ENCODE peak calls at places on chromosomes 11 and 22, in six cellular contexts. One of them, this sample, is unnamed.

GRCh38 chr22:29157759-29158535 is 47.7 kb upstream of the EMID1 start:
- DNase-seq in OCI-M1: no peak
- DNase-seq in spleen: peak
- DNase-seq in naive thymus-derived CD8-positive, alpha-beta T cell: no peak
- DNase-seq in iris pigment epithelial cell: no peak
- DNase-seq in heart right ventricle: no peak
- DNase-seq in this sample: no peak

GRCh38 chr22:29044657-29045176 is 16.9 kb downstream of the C22orf31 start:
- DNase-seq in OCI-M1: no peak
- DNase-seq in spleen: no peak
- DNase-seq in naive thymus-derived CD8-positive, alpha-beta T cell: no peak
- DNase-seq in iris pigment epithelial cell: peak
- DNase-seq in heart right ventricle: no peak
- DNase-seq in this sample: no peak

GRCh38 chr11:102494216-102494615 is 36.3 kb downstream of the MMP7 start:
- DNase-seq in OCI-M1: no peak
- DNase-seq in spleen: no peak
- DNase-seq in naive thymus-derived CD8-positive, alpha-beta T cell: no peak
- DNase-seq in iris pigment epithelial cell: peak
- DNase-seq in heart right ventricle: no peak
- DNase-seq in this sample: no peak

GRCh38 chr22:22408731-22409696 is 99.5 kb downstream of the ZNF280B start:
- DNase-seq in OCI-M1: peak
- DNase-seq in spleen: no peak
- DNase-seq in naive thymus-derived CD8-positive, alpha-beta T cell: no peak
- DNase-seq in iris pigment epithelial cell: peak
- DNase-seq in heart right ventricle: no peak
- DNase-seq in this sample: no peak

GRCh38 chr11:13595166-13595565 is 73.3 kb upstream of the FAR1 start:
- DNase-seq in OCI-M1: no peak
- DNase-seq in spleen: no peak
- DNase-seq in naive thymus-derived CD8-positive, alpha-beta T cell: no peak
- DNase-seq in iris pigment epithelial cell: peak
- DNase-seq in heart right ventricle: no peak
- DNase-seq in this sample: no peak

GRCh38 chr11:16613401-16614381 is 124.8 kb upstream of the C11orf58 start:
- DNase-seq in OCI-M1: peak
- DNase-seq in spleen: peak
- DNase-seq in naive thymus-derived CD8-positive, alpha-beta T cell: peak
- DNase-seq in iris pigment epithelial cell: peak
- DNase-seq in heart right ventricle: peak
- DNase-seq in this sample: peak

GRCh38 chr11:59615132-59615636 is 390 bp downstream of the OSBP start:
- DNase-seq in OCI-M1: peak
- DNase-seq in spleen: peak
- DNase-seq in naive thymus-derived CD8-positive, alpha-beta T cell: peak
- DNase-seq in iris pigment epithelial cell: no peak
- DNase-seq in heart right ventricle: peak
- DNase-seq in this sample: peak

GRCh38 chr11:70700453-70700852 is 302.1 kb downstream of the CTTN start:
- DNase-seq in OCI-M1: no peak
- DNase-seq in spleen: peak
- DNase-seq in naive thymus-derived CD8-positive, alpha-beta T cell: no peak
- DNase-seq in iris pigment epithelial cell: no peak
- DNase-seq in heart right ventricle: no peak
- DNase-seq in this sample: no peak

GRCh38 chr22:44668190-44668885 is 33.7 kb upstream of the PRR5 start:
- DNase-seq in OCI-M1: no peak
- DNase-seq in spleen: peak
- DNase-seq in naive thymus-derived CD8-positive, alpha-beta T cell: peak
- DNase-seq in iris pigment epithelial cell: no peak
- DNase-seq in heart right ventricle: no peak
- DNase-seq in this sample: no peak

GRCh38 chr11:128687321-128687720 is 6.6 kb upstream of the FLI1 start:
- DNase-seq in OCI-M1: no peak
- DNase-seq in spleen: peak
- DNase-seq in naive thymus-derived CD8-positive, alpha-beta T cell: no peak
- DNase-seq in iris pigment epithelial cell: peak
- DNase-seq in heart right ventricle: peak
- DNase-seq in this sample: no peak

GRCh38 chr11:70135142-70136132 is 57.3 kb downstream of the ANO1 start:
- DNase-seq in OCI-M1: no peak
- DNase-seq in spleen: no peak
- DNase-seq in naive thymus-derived CD8-positive, alpha-beta T cell: no peak
- DNase-seq in iris pigment epithelial cell: peak
- DNase-seq in heart right ventricle: peak
- DNase-seq in this sample: no peak

GRCh38 chr22:29946220-29946619 is 63.2 kb downstream of the MTMR3 start:
- DNase-seq in OCI-M1: peak
- DNase-seq in spleen: no peak
- DNase-seq in naive thymus-derived CD8-positive, alpha-beta T cell: no peak
- DNase-seq in iris pigment epithelial cell: no peak
- DNase-seq in heart right ventricle: no peak
- DNase-seq in this sample: no peak

GRCh38 chr11:103476874-103477273 is 367.6 kb downstream of the DYNC2H1 start:
- DNase-seq in OCI-M1: no peak
- DNase-seq in spleen: no peak
- DNase-seq in naive thymus-derived CD8-positive, alpha-beta T cell: no peak
- DNase-seq in iris pigment epithelial cell: no peak
- DNase-seq in heart right ventricle: no peak
- DNase-seq in this sample: no peak

GRCh38 chr11:108718466-108718865 is 53.6 kb downstream of the DDX10 start:
- DNase-seq in OCI-M1: no peak
- DNase-seq in spleen: no peak
- DNase-seq in naive thymus-derived CD8-positive, alpha-beta T cell: no peak
- DNase-seq in iris pigment epithelial cell: no peak
- DNase-seq in heart right ventricle: no peak
- DNase-seq in this sample: no peak

GRCh38 chr11:67056267-67056639 is 394 bp upstream of the RHOD start:
- DNase-seq in OCI-M1: no peak
- DNase-seq in spleen: no peak
- DNase-seq in naive thymus-derived CD8-positive, alpha-beta T cell: no peak
- DNase-seq in iris pigment epithelial cell: no peak
- DNase-seq in heart right ventricle: no peak
- DNase-seq in this sample: no peak

GRCh38 chr11:86891020-86891419 is 64.2 kb downstream of the FZD4 start:
- DNase-seq in OCI-M1: no peak
- DNase-seq in spleen: no peak
- DNase-seq in naive thymus-derived CD8-positive, alpha-beta T cell: no peak
- DNase-seq in iris pigment epithelial cell: no peak
- DNase-seq in heart right ventricle: no peak
- DNase-seq in this sample: no peak

GRCh38 chr11:66492161-66492865 is 12.1 kb downstream of the DPP3 start:
- DNase-seq in OCI-M1: no peak
- DNase-seq in spleen: no peak
- DNase-seq in naive thymus-derived CD8-positive, alpha-beta T cell: no peak
- DNase-seq in iris pigment epithelial cell: peak
- DNase-seq in heart right ventricle: no peak
- DNase-seq in this sample: no peak

GRCh38 chr11:87036756-87037449 is 831 bp upstream of the TMEM135 start:
- DNase-seq in OCI-M1: peak
- DNase-seq in spleen: no peak
- DNase-seq in naive thymus-derived CD8-positive, alpha-beta T cell: no peak
- DNase-seq in iris pigment epithelial cell: no peak
- DNase-seq in heart right ventricle: no peak
- DNase-seq in this sample: no peak

GRCh38 chr11:12897390-12897789 is 111.7 kb upstream of the RASSF10 start:
- DNase-seq in OCI-M1: no peak
- DNase-seq in spleen: no peak
- DNase-seq in naive thymus-derived CD8-positive, alpha-beta T cell: no peak
- DNase-seq in iris pigment epithelial cell: no peak
- DNase-seq in heart right ventricle: peak
- DNase-seq in this sample: no peak

GRCh38 chr11:96342131-96342970 is 644 bp downstream of the MAML2 start:
- DNase-seq in OCI-M1: no peak
- DNase-seq in spleen: no peak
- DNase-seq in naive thymus-derived CD8-positive, alpha-beta T cell: no peak
- DNase-seq in iris pigment epithelial cell: peak
- DNase-seq in heart right ventricle: no peak
- DNase-seq in this sample: peak

GRCh38 chr11:3056296-3057068 is 741 bp downstream of the CARS1 start:
- DNase-seq in OCI-M1: peak
- DNase-seq in spleen: no peak
- DNase-seq in naive thymus-derived CD8-positive, alpha-beta T cell: no peak
- DNase-seq in iris pigment epithelial cell: no peak
- DNase-seq in heart right ventricle: no peak
- DNase-seq in this sample: no peak

GRCh38 chr22:45008853-45009751 is 703 bp downstream of the PHF21B start:
- DNase-seq in OCI-M1: no peak
- DNase-seq in spleen: no peak
- DNase-seq in naive thymus-derived CD8-positive, alpha-beta T cell: no peak
- DNase-seq in iris pigment epithelial cell: peak
- DNase-seq in heart right ventricle: no peak
- DNase-seq in this sample: no peak

GRCh38 chr22:46373166-46373565 is 37.7 kb downstream of the TRMU start:
- DNase-seq in OCI-M1: no peak
- DNase-seq in spleen: no peak
- DNase-seq in naive thymus-derived CD8-positive, alpha-beta T cell: no peak
- DNase-seq in iris pigment epithelial cell: no peak
- DNase-seq in heart right ventricle: no peak
- DNase-seq in this sample: no peak

GRCh38 chr11:66142370-66143263 is 72.5 kb downstream of the PACS1 start:
- DNase-seq in OCI-M1: peak
- DNase-seq in spleen: no peak
- DNase-seq in naive thymus-derived CD8-positive, alpha-beta T cell: no peak
- DNase-seq in iris pigment epithelial cell: peak
- DNase-seq in heart right ventricle: no peak
- DNase-seq in this sample: peak

GRCh38 chr11:94020777-94021615 is at the start of gene HEPHL1:
- DNase-seq in OCI-M1: no peak
- DNase-seq in spleen: no peak
- DNase-seq in naive thymus-derived CD8-positive, alpha-beta T cell: no peak
- DNase-seq in iris pigment epithelial cell: no peak
- DNase-seq in heart right ventricle: no peak
- DNase-seq in this sample: peak

This sample was measured in KBM-7.